ENCODE peak calls at places on chromosomes 11 and 22, in seven cellular contexts. W is heart left ventricle, I is HL-60, M is left ventricle myocardium inferior, S is PC-3, E is adrenal gland, O is HCT116. Y is an unnamed sample. For H3K27me3, the result is how much of the 10 kb centered on the place peaks cover.

GRCh38 chr11:132683602-132684001 is 848.7 kb downstream of the OPCML start:
- DNase-seq in W (no peak), I (no peak), M (no peak), S (no peak), E (no peak), O (no peak), Y (no peak)

GRCh38 chr11:115085461-115086220 is 407.3 kb downstream of the NXPE2 start:
- DNase-seq in W (no peak), I (no peak), M (no peak), S (no peak), E (no peak), O (no peak), Y (no peak)

GRCh38 chr11:27254744-27255446 is 108.1 kb downstream of the CCDC34 start:
- DNase-seq in W (no peak), I (no peak), M (no peak), S (no peak), E (no peak), O (no peak), Y (no peak)

GRCh38 chr11:46322759-46323158 is 24.5 kb upstream of the DGKZ start:
- DNase-seq in W (no peak), I (no peak), M (no peak), S (no peak), E (no peak), O (peak), Y (no peak)

GRCh38 chr11:74371269-74372039 is 26.8 kb downstream of the PGM2L1 start:
- DNase-seq in W (no peak), I (no peak), M (no peak), S (peak), E (no peak), O (no peak), Y (no peak)

GRCh38 chr22:36385491-36386350 is 2.0 kb downstream of the MYH9 start:
- DNase-seq in W (no peak), I (no peak), M (peak), S (peak), E (peak), O (no peak), Y (peak)

GRCh38 chr11:66277475-66278391 is at the start of gene CNIH2:
- DNase-seq in W (no peak), I (no peak), M (no peak), S (peak), E (no peak), O (no peak), Y (no peak)

GRCh38 chr11:454043-454442 is 4.0 kb downstream of the PTDSS2 start:
- DNase-seq in W (no peak), I (no peak), M (no peak), S (no peak), E (no peak), O (no peak), Y (no peak)

GRCh38 chr11:126543691-126544090 is 188.2 kb downstream of the ST3GAL4 start:
- DNase-seq in W (no peak), I (no peak), M (no peak), S (no peak), E (peak), O (no peak), Y (no peak)

GRCh38 chr22:24330636-24331035 is 60.0 kb downstream of the SPECC1L start:
- DNase-seq in W (no peak), I (no peak), M (no peak), S (peak), E (no peak), O (no peak), Y (no peak)

GRCh38 chr11:65314501-65315203 is at the start of gene CDC42EP2:
- DNase-seq in W (peak), I (peak), M (peak), S (peak), E (peak), O (peak), Y (no peak)

GRCh38 chr11:41118521-41118920 is 340.9 kb downstream of the LRRC4C start:
- DNase-seq in W (no peak), I (no peak), M (no peak), S (no peak), E (no peak), O (no peak), Y (no peak)

GRCh38 chr11:15884792-15885540 is 471.4 kb downstream of the SOX6 start:
- DNase-seq in W (no peak), I (no peak), M (no peak), S (no peak), E (peak), O (no peak), Y (no peak)

GRCh38 chr11:77547863-77548551 is 41.7 kb upstream of the AQP11 start:
- DNase-seq in W (peak), I (no peak), M (no peak), S (peak), E (peak), O (peak), Y (peak)

GRCh38 chr11:129115652-129116585 is 76.2 kb downstream of the ARHGAP32 start:
- DNase-seq in W (no peak), I (no peak), M (no peak), S (peak), E (no peak), O (peak), Y (peak)

GRCh38 chr11:16607675-16608644 is 130.5 kb upstream of the C11orf58 start:
- DNase-seq in W (peak), I (no peak), M (peak), S (no peak), E (peak), O (no peak), Y (no peak)

GRCh38 chr22:50620861-50621490 is 7.0 kb downstream of the ARSA start:
- DNase-seq in W (no peak), I (no peak), M (no peak), S (peak), E (no peak), O (no peak), Y (no peak)

GRCh38 chr11:10751581-10751940 is 515 bp downstream of the CTR9 start:
- DNase-seq in W (no peak), I (no peak), M (no peak), S (no peak), E (no peak), O (no peak), Y (no peak)

GRCh38 chr11:130706572-130706971 is 209.7 kb downstream of the SNX19 start:
- DNase-seq in W (no peak), I (no peak), M (no peak), S (no peak), E (no peak), O (no peak), Y (no peak)

GRCh38 chr11:86594746-86595145 is 77.7 kb downstream of the ME3 start:
- DNase-seq in W (no peak), I (no peak), M (no peak), S (peak), E (no peak), O (no peak), Y (no peak)

GRCh38 chr11:124791626-124792341 is 8.4 kb downstream of the MSANTD2 start:
- DNase-seq in W (no peak), I (no peak), M (no peak), S (peak), E (no peak), O (no peak), Y (no peak)

GRCh38 chr11:86740628-86741488 is 59.5 kb upstream of the PRSS23 start:
- DNase-seq in W (peak), I (peak), M (no peak), S (peak), E (peak), O (peak), Y (peak)

GRCh38 chr22:48896766-48897637 is 930.7 kb downstream of the BRD1 start:
- DNase-seq in W (no peak), I (no peak), M (no peak), S (no peak), E (no peak), O (no peak), Y (no peak)

GRCh38 chr11:86116386-86116726 is 47.5 kb upstream of the PICALM start:
- DNase-seq in W (no peak), I (no peak), M (no peak), S (peak), E (no peak), O (no peak), Y (peak)

GRCh38 chr11:27524155-27524554 is 17.6 kb upstream of the LIN7C start:
- DNase-seq in W (no peak), I (no peak), M (no peak), S (peak), E (no peak), O (peak), Y (peak)

GRCh38 chr22:41217553-41218157 is 12.5 kb downstream of the L3MBTL2 start:
- DNase-seq in W (peak), I (peak), M (peak), S (no peak), E (peak), O (no peak), Y (no peak)

GRCh38 chr22:41229215-41229614 is 11.5 kb downstream of the CHADL start:
- DNase-seq in W (no peak), I (no peak), M (no peak), S (no peak), E (no peak), O (no peak), Y (no peak)

GRCh38 chr22:41222846-41223507 is 17.8 kb downstream of the CHADL start:
- DNase-seq in W (no peak), I (no peak), M (no peak), S (no peak), E (no peak), O (no peak), Y (no peak)

GRCh38 chr22:41226728-41227655 is 13.7 kb downstream of the CHADL start:
- DNase-seq in W (peak), I (no peak), M (no peak), S (no peak), E (no peak), O (no peak), Y (no peak)

GRCh38 chr22:41223535-41223934 is 17.2 kb downstream of the CHADL start:
- DNase-seq in W (no peak), I (no peak), M (no peak), S (no peak), E (no peak), O (no peak), Y (no peak)
- TF ChIP-seq CTCF in W (no peak), I (no peak), M (no peak), S (no peak), E (no peak), O (no peak), Y (no peak)

DNA sequence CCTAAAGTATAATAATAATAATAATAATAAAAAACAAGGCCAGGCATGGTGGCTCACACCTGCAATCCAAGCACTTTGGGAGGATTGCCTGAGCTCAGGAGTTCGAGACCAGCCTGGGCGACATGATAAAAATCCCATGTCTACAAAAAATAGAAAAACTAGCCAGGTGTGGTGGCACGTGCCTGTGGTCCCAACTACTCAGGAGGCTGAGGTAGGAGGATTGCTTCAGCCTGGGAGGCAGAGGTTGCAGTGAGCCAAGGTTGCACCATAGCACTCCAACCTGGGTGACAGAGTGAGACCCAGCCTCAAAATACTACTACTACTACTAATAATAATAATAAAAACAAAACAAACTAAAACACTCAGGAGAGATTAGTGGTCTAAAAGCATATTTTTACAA is 15.6 kb upstream of the ZNF280A start:
- DNase-seq in W (no peak), I (no peak), M (no peak), S (no peak), E (no peak), O (no peak), Y (no peak)
- H3K27me3 ChIP-seq in W (under half), I (under half), M (under half), S (under half), E (under half), O (under half), Y (under half)

GRCh38 chr11:61917043-61917356 is 366 bp downstream of the RAB3IL1 start:
- DNase-seq in W (no peak), I (no peak), M (no peak), S (no peak), E (peak), O (no peak), Y (no peak)
- TF ChIP-seq CTCF in W (no peak), I (no peak), M (no peak), S (no peak), E (no peak), O (no peak), Y (no peak)

GRCh38 chr22:26912985-26913384 is 255.6 kb downstream of the MIAT start:
- DNase-seq in W (no peak), I (no peak), M (no peak), S (no peak), E (no peak), O (no peak), Y (no peak)
- H3K27me3 ChIP-seq in W (under half), I (under half), M (under half), S (half or more), E (under half), O (half or more), Y (under half)

GRCh38 chr11:79159657-79160450 is 281.0 kb downstream of the TENM4 start:
- DNase-seq in W (no peak), I (no peak), M (no peak), S (no peak), E (no peak), O (no peak), Y (no peak)
- TF ChIP-seq CTCF in W (no peak), I (no peak), M (no peak), S (peak), E (no peak), O (no peak), Y (peak)

DNA sequence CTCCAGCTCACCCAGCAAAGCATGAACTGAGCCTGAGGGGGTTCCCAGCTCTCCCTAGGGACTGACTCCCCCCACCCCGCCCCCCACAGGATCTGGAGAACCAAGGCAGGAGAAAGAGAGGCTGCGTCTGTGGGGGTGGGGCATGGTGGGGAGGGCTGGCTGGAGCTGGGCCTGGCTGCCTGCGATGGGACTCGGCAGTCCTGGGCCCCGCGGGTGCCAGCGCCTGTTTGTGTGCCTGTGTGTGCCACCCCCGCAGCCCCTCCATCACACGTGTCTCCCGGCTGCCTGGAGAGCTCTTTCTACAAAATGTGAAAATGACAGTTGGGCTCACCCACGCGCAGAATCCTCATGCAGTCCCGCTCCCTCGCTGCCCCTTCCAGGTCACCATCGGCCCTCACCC is 46.8 kb downstream of the CACNA1I start:
- DNase-seq in W (no peak), I (no peak), M (no peak), S (no peak), E (no peak), O (no peak), Y (no peak)
- H3K27me3 ChIP-seq in W (under half), I (under half), M (half or more), S (under half), E (under half), O (under half), Y (under half)